ENCODE peak calls at places on chromosomes 5 and 9, in eight cellular contexts. One of them, this sample, is unnamed.

GRCh38 chr9:19931066-19931465 is 142.2 kb upstream of the SLC24A2 start:
- DNase-seq in GM13977: no peak
- DNase-seq in NCI-H2171: no peak
- DNase-seq in SK-N-SH: no peak
- DNase-seq in NCI-H524 treated with DMSO at 0.1 percent for 48 hours: no peak
- DNase-seq in substantia nigra: no peak
- DNase-seq in cardiac fibroblast: no peak
- DNase-seq in iPS-NIHi11: no peak
- DNase-seq in this sample: no peak

GRCh38 chr5:170296036-170296934 is 1.3 kb downstream of the LCP2 start:
- DNase-seq in GM13977: no peak
- DNase-seq in NCI-H2171: no peak
- DNase-seq in SK-N-SH: no peak
- DNase-seq in NCI-H524 treated with DMSO at 0.1 percent for 48 hours: no peak
- DNase-seq in substantia nigra: no peak
- DNase-seq in cardiac fibroblast: no peak
- DNase-seq in iPS-NIHi11: no peak
- DNase-seq in this sample: no peak

GRCh38 chr5:90548069-90548593 is 10.5 kb upstream of the ADGRV1 start:
- DNase-seq in GM13977: no peak
- DNase-seq in NCI-H2171: no peak
- DNase-seq in SK-N-SH: no peak
- DNase-seq in NCI-H524 treated with DMSO at 0.1 percent for 48 hours: no peak
- DNase-seq in substantia nigra: no peak
- DNase-seq in cardiac fibroblast: no peak
- DNase-seq in iPS-NIHi11: no peak
- DNase-seq in this sample: no peak

GRCh38 chr9:12698293-12698692 is 5.1 kb downstream of the TYRP1 start:
- DNase-seq in GM13977: no peak
- DNase-seq in NCI-H2171: no peak
- DNase-seq in SK-N-SH: no peak
- DNase-seq in NCI-H524 treated with DMSO at 0.1 percent for 48 hours: no peak
- DNase-seq in substantia nigra: no peak
- DNase-seq in cardiac fibroblast: peak; percentile 52
- DNase-seq in iPS-NIHi11: no peak
- DNase-seq in this sample: no peak

GRCh38 chr5:11797132-11797531 is 107.1 kb downstream of the CTNND2 start:
- DNase-seq in GM13977: no peak
- DNase-seq in NCI-H2171: peak; percentile 68
- DNase-seq in SK-N-SH: peak; percentile 1
- DNase-seq in NCI-H524 treated with DMSO at 0.1 percent for 48 hours: peak; percentile 53
- DNase-seq in substantia nigra: no peak
- DNase-seq in cardiac fibroblast: no peak
- DNase-seq in iPS-NIHi11: peak; percentile 25
- DNase-seq in this sample: no peak

GRCh38 chr5:4676934-4677333 is 463.2 kb upstream of the ADAMTS16 start:
- DNase-seq in GM13977: no peak
- DNase-seq in NCI-H2171: no peak
- DNase-seq in SK-N-SH: no peak
- DNase-seq in NCI-H524 treated with DMSO at 0.1 percent for 48 hours: no peak
- DNase-seq in substantia nigra: no peak
- DNase-seq in cardiac fibroblast: no peak
- DNase-seq in iPS-NIHi11: no peak
- DNase-seq in this sample: no peak

GRCh38 chr9:136239963-136240330 is 5.7 kb downstream of the QSOX2 start:
- DNase-seq in GM13977: no peak
- DNase-seq in NCI-H2171: no peak
- DNase-seq in SK-N-SH: no peak
- DNase-seq in NCI-H524 treated with DMSO at 0.1 percent for 48 hours: no peak
- DNase-seq in substantia nigra: no peak
- DNase-seq in cardiac fibroblast: no peak
- DNase-seq in iPS-NIHi11: no peak
- DNase-seq in this sample: no peak

GRCh38 chr5:1125030-1125357 is 13.1 kb upstream of the SLC12A7 start:
- DNase-seq in GM13977: no peak
- DNase-seq in NCI-H2171: peak; percentile 87
- DNase-seq in SK-N-SH: peak; percentile 93
- DNase-seq in NCI-H524 treated with DMSO at 0.1 percent for 48 hours: peak; percentile 13
- DNase-seq in substantia nigra: no peak
- DNase-seq in cardiac fibroblast: peak; percentile 52
- DNase-seq in iPS-NIHi11: no peak
- DNase-seq in this sample: no peak

GRCh38 chr9:89461302-89461701 is 36.6 kb downstream of the SEMA4D start:
- DNase-seq in GM13977: no peak
- DNase-seq in NCI-H2171: no peak
- DNase-seq in SK-N-SH: no peak
- DNase-seq in NCI-H524 treated with DMSO at 0.1 percent for 48 hours: no peak
- DNase-seq in substantia nigra: no peak
- DNase-seq in cardiac fibroblast: peak; percentile 57
- DNase-seq in iPS-NIHi11: no peak
- DNase-seq in this sample: peak; percentile 70

This sample was measured in CD4-positive, alpha-beta memory T cell.